ENCODE peak calls at places on chromosomes 7 and 10, in seven cellular contexts. G is HT1080, X is T1000, C is GF-D8, M is activated T-cell treated with anti-CD3 and anti-CD28 coated beads for 1 hour, Q is ovary, E is EL. D is an unnamed sample.

GRCh38 chr7:137992738-137993394 is 9.0 kb downstream of the CREB3L2 start:
- DNase-seq in X (no peak), M (no peak), C (peak; percentile 77), Q (peak; percentile 71), G (peak; percentile 91), E (peak; percentile 95), D (no peak)

GRCh38 chr7:16839646-16840045 is 34.8 kb upstream of the AGR2 start:
- DNase-seq in E (peak; percentile 21), C (no peak), M (no peak), G (no peak), X (no peak), Q (no peak), D (no peak)

GRCh38 chr10:72009430-72010081 is 45.4 kb downstream of the CHST3 start:
- DNase-seq in G (peak; percentile 61), Q (peak; percentile 96), M (no peak), E (peak; percentile 96), X (peak; percentile 85), C (no peak), D (no peak)

GRCh38 chr7:84612976-84613375 is 418.4 kb upstream of the SEMA3A start:
- DNase-seq in X (no peak), E (no peak), C (no peak), G (no peak), M (no peak), Q (no peak), D (no peak)

GRCh38 chr10:59240581-59241183 is 64.2 kb downstream of the PHYHIPL start:
- DNase-seq in E (peak; percentile 33), G (peak; percentile 34), M (no peak), Q (no peak), X (no peak), C (no peak), D (peak; percentile 45)

GRCh38 chr10:98115388-98115787 is 19.1 kb upstream of the R3HCC1L start:
- DNase-seq in G (no peak), E (no peak), Q (no peak), X (no peak), M (no peak), C (no peak), D (no peak)

GRCh38 chr10:130378556-130379400 is 242.6 kb downstream of the GLRX3 start:
- DNase-seq in C (no peak), Q (no peak), G (no peak), E (no peak), M (no peak), X (no peak), D (no peak)

GRCh38 chr10:61883376-61883997 is 18.0 kb upstream of the ARID5B start:
- DNase-seq in X (no peak), G (no peak), Q (no peak), E (no peak), M (no peak), C (no peak), D (no peak)

GRCh38 chr7:104922187-104923009 is 91.6 kb upstream of the KMT2E start:
- DNase-seq in E (peak; percentile 51), X (no peak), C (no peak), M (no peak), Q (no peak), G (peak; percentile 12), D (no peak)

D was measured in cerebellum.